ENCODE peak calls at places on chromosomes 4 and X, in four cellular contexts. Y, D, C and I are unnamed samples.
A peak's percentile ranks its signal among the peaks of the same experiment; 100 is the strongest.

GRCh38 chr4:140252144-140252741 is 98.3 kb upstream of the MAML3 start:
- DNase-seq in D (no peak), Y (peak; percentile 17), C (no peak), I (no peak)

GRCh38 chr4:169927280-169927679 is 98.9 kb downstream of the MFAP3L start:
- DNase-seq in D (no peak), Y (no peak), C (no peak), I (no peak)

GRCh38 chr4:145507636-145508035 is 26.0 kb downstream of the SMAD1 start:
- DNase-seq in D (peak; percentile 30), Y (no peak), C (no peak), I (no peak)

GRCh38 chr4:1183985-1184773 is 11.8 kb upstream of the SPON2 start:
- DNase-seq in D (no peak), C (no peak), Y (no peak), I (no peak)

GRCh38 chrX:134969726-134970125 is 21.1 kb upstream of the SMIM10 start:
- DNase-seq in D (no peak), C (no peak), Y (no peak), I (peak; percentile 29)

GRCh38 chrX:77505227-77505626 is 58.0 kb downstream of the FGF16 start:
- DNase-seq in Y (no peak), D (peak; percentile 25), C (no peak), I (peak; percentile 11)

GRCh38 chr4:39823193-39823592 is 125.3 kb downstream of the UBE2K start:
- DNase-seq in D (peak; percentile 39), C (no peak), Y (no peak), I (peak; percentile 49)

GRCh38 chr4:112231779-112232713 is at the start of gene AP1AR:
- DNase-seq in Y (peak; percentile 85), C (peak; percentile 58), D (peak; percentile 79), I (no peak)

GRCh38 chr4:77734928-77735327 is 84.2 kb downstream of the CNOT6L start:
- DNase-seq in Y (no peak), D (peak; percentile 63), C (peak; percentile 7), I (peak; percentile 20)

GRCh38 chr4:6338175-6338950 is 68.7 kb downstream of the WFS1 start:
- DNase-seq in C (no peak), D (no peak), Y (no peak), I (no peak)

GRCh38 chr4:164871673-164872072 is 5.3 kb upstream of the APELA start:
- DNase-seq in D (no peak), C (no peak), Y (no peak), I (no peak)

GRCh38 chr4:185787926-185788679 is 23.9 kb downstream of the SORBS2 start:
- DNase-seq in C (no peak), Y (no peak), D (no peak), I (no peak)

GRCh38 chrX:134764202-134764785 is 106.0 kb upstream of the PLAC1 start:
- DNase-seq in Y (no peak), D (peak; percentile 23), C (peak; percentile 34), I (no peak)

GRCh38 chrX:12984629-12985303 is 9.9 kb downstream of the TMSB4X start:
- DNase-seq in D (peak; percentile 80), Y (no peak), C (no peak), I (no peak)

GRCh38 chr4:53455766-53456165 is 78.3 kb downstream of the FIP1L1 start:
- DNase-seq in D (no peak), Y (no peak), C (no peak), I (no peak)

GRCh38 chr4:87038837-87039715 is 104.3 kb downstream of the AFF1 start:
- DNase-seq in D (peak; percentile 91), C (peak; percentile 88), Y (peak; percentile 59), I (no peak)

GRCh38 chrX:107752037-107752436 is 23.6 kb downstream of the TSC22D3 start:
- DNase-seq in D (no peak), C (no peak), Y (no peak), I (no peak)

GRCh38 chr4:92121099-92121498 is 182.7 kb upstream of the GRID2 start:
- DNase-seq in Y (no peak), D (peak; percentile 83), C (no peak), I (no peak)

GRCh38 chrX:111615227-111615626 is 65.7 kb upstream of the ALG13 start:
- DNase-seq in C (no peak), D (no peak), Y (no peak), I (no peak)

GRCh38 chrX:47232197-47232802 is 509 bp upstream of the USP11 start:
- DNase-seq in D (no peak), Y (no peak), C (no peak), I (no peak)

GRCh38 chr4:67393007-67393406 is 152.3 kb downstream of the CENPC start:
- DNase-seq in C (no peak), D (no peak), Y (no peak), I (no peak)

GRCh38 chrX:119784747-119785446 is 6.5 kb downstream of the RPL39 start:
- DNase-seq in C (peak; percentile 17), D (no peak), Y (peak; percentile 18), I (no peak)

GRCh38 chr4:33171873-33172550 is 2451.8 kb downstream of the PCDH7 start:
- DNase-seq in Y (no peak), D (no peak), C (no peak), I (no peak)

GRCh38 chr4:88818650-88819470 is 121.2 kb upstream of the NAP1L5 start:
- DNase-seq in D (peak; percentile 63), C (peak; percentile 28), Y (no peak), I (no peak)

GRCh38 chr4:25908491-25908901 is 5.5 kb upstream of the SMIM20 start:
- DNase-seq in D (peak; percentile 94), C (peak; percentile 90), Y (peak; percentile 16), I (peak; percentile 61)

GRCh38 chr4:175035907-175036306 is 117.7 kb downstream of the ADAM29 start:
- DNase-seq in Y (no peak), D (peak; percentile 87), C (no peak), I (no peak)

GRCh38 chrX:2967998-2968909 is 38.1 kb upstream of the ARSH start:
- DNase-seq in D (peak; percentile 79), C (no peak), Y (peak; percentile 46), I (peak; percentile 16)

GRCh38 chrX:74293343-74293946 is 10.5 kb upstream of the ZCCHC13 start:
- DNase-seq in Y (peak; percentile 51), C (peak; percentile 65), D (peak; percentile 64), I (peak; percentile 37)

GRCh38 chr4:108399610-108400265 is 220.6 kb upstream of the RPL34 start:
- DNase-seq in Y (no peak), C (no peak), D (no peak), I (no peak)

GRCh38 chr4:97720869-97721432 is 422.3 kb downstream of the STPG2 start:
- DNase-seq in D (peak; percentile 28), C (no peak), Y (no peak), I (no peak)

GRCh38 chr4:82784615-82785247 is 13.9 kb downstream of the SCD5 start:
- DNase-seq in Y (no peak), D (peak; percentile 74), C (peak; percentile 47), I (no peak)

GRCh38 chr4:8090312-8090711 is 68.3 kb downstream of the ABLIM2 start:
- DNase-seq in Y (no peak), D (peak; percentile 38), C (peak; percentile 50), I (no peak)

GRCh38 chrX:31271615-31272471 is 200.0 kb upstream of the FTHL17 start:
- DNase-seq in D (no peak), C (no peak), Y (no peak), I (no peak)

GRCh38 chr4:4519296-4519898 is 22.5 kb downstream of the STX18 start:
- DNase-seq in Y (no peak), C (peak; percentile 5), D (peak; percentile 40), I (no peak)

GRCh38 chr4:4526401-4526800 is 15.4 kb downstream of the STX18 start:
- DNase-seq in C (no peak), Y (no peak), D (no peak), I (no peak)

GRCh38 chr4:4521069-4521468 is 20.8 kb downstream of the STX18 start:
- DNase-seq in C (no peak), D (peak; percentile 40), Y (no peak), I (no peak)

GRCh38 chr4:4521767-4522166 is 20.1 kb downstream of the STX18 start:
- DNase-seq in Y (no peak), D (no peak), C (no peak), I (no peak)

DNA sequence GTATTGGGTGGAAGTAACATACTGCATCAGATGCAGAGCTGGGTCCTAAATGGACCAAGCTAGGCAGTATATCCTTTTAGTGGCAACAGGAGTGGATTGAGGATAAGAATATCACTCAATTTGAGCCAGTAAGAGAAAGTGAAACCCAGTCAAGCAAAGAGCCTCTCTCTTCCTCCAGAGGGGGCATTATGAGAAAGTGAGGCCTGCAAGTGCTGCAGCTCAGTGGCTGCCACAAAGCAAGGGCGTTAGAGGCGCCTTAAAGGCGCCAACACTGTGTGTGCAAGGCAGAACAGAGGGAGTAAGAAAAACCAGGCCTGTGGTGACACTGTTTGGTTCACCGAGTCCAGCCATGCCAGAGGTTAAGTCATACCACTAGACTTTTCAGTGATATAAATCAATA is 17.5 kb downstream of the STX18 start:
- DNase-seq in D (no peak), Y (no peak), C (no peak), I (no peak)
- TF ChIP-seq CTCF in D (peak; percentile 34), Y (peak; percentile 24), C (peak; percentile 16), I (no peak)

GRCh38 chr4:73021634-73022033 is 47.9 kb downstream of the COX18 start:
- DNase-seq in D (peak; percentile 55), C (peak; percentile 64), Y (no peak), I (peak; percentile 20)
- TF ChIP-seq CTCF in D (peak; percentile 33), C (peak; percentile 75), Y (peak; percentile 61), I (peak; percentile 34)

DNA sequence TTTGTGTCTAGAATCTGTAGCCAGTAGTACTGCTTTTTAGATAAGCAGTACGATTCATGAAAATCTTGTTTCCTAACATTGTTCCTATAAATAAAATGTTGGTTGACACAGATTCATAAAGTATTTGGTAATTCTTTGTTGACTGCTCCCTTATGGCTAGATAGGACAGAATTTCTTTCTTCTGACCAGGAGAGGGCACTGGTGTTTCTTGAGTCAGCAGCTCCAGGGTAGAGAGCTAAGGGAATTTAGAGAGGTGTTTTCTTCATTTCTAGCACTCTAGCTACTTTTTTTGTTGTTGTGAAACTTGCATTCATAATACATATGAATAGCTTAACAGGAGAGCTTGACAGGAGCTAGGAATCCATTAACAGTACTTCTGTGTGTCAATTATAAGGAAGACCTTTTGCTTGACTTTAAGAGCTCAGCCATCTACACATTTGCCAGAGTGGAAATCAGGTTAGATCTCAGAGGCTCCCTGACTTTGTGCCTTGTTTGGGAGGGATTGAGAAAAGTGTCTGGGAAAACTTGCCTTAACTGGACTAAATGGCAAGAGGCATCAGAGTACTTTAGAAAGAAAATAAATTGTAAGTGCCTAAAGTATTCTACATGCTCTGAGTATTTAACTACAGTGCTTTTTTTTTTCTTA is 756.1 kb downstream of the SH3BGRL start:
- DNase-seq in Y (no peak), C (no peak), D (no peak), I (no peak)
- TF ChIP-seq CTCF in Y (peak; percentile 50), C (no peak), D (no peak), I (peak; percentile 21)

GRCh38 chrX:121310820-121311219 is 263.4 kb downstream of the GLUD2 start:
- DNase-seq in Y (no peak), C (no peak), D (no peak), I (no peak)

GRCh38 chrX:121307441-121307840 is 260.0 kb downstream of the GLUD2 start:
- DNase-seq in C (no peak), Y (no peak), D (no peak), I (no peak)

DNA sequence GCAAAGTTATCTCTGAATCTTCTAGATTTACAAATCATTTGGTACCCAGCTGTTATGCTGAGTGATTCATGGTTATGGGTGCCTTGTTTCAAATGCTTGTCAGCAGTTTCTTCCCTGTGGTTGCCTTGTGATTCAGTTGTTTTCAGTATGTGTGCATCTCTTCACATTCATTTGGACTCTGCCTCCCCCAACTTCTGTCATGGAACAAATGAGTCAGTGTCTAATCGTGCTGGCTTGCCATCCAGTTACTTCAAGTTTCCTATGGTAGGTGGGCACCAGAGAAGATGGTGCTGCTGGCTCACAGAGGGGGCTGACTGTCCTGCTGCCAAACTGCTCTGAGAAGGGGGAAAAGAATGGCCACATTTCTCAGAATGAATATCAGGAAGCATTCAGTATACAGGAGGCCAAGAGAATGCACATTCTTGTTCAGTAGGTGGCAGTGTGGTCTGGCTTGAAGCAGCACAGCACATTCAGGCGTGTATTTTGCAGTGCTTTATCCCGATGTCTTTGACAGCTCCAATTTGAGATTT is 260.9 kb downstream of the GLUD2 start:
- DNase-seq in C (peak; percentile 17), D (peak; percentile 76), Y (peak; percentile 1), I (peak; percentile 23)
- TF ChIP-seq CTCF in C (peak; percentile 58), D (peak; percentile 53), Y (peak; percentile 61), I (peak; percentile 54)